ENCODE peak calls at places on chromosomes 16 and 17, in eight cellular contexts. One of them, this sample, is unnamed.

GRCh38 chr17:79986441-79987186 is 49.1 kb downstream of the TBC1D16 start:
- DNase-seq in Peyer's patch: no peak
- DNase-seq in endothelial cell of umbilical vein: no peak
- DNase-seq in A549: no peak
- DNase-seq in right lobe of liver: peak
- DNase-seq in lower leg skin: no peak
- DNase-seq in body of pancreas: no peak
- DNase-seq in stomach: no peak
- DNase-seq in this sample: no peak

GRCh38 chr17:21394265-21394664 is 18.1 kb downstream of the KCNJ12 start:
- DNase-seq in endothelial cell of umbilical vein: no peak
- DNase-seq in Peyer's patch: no peak
- DNase-seq in body of pancreas: no peak
- DNase-seq in stomach: no peak
- DNase-seq in right lobe of liver: no peak
- DNase-seq in A549: peak
- DNase-seq in lower leg skin: no peak
- DNase-seq in this sample: peak

GRCh38 chr16:14284930-14285541 is 213.9 kb downstream of the MRTFB start:
- DNase-seq in endothelial cell of umbilical vein: peak
- DNase-seq in right lobe of liver: peak
- DNase-seq in lower leg skin: no peak
- DNase-seq in body of pancreas: peak
- DNase-seq in Peyer's patch: no peak
- DNase-seq in stomach: peak
- DNase-seq in A549: peak
- DNase-seq in this sample: peak

GRCh38 chr16:85245307-85246172 is 133.3 kb upstream of the CIBAR2 start:
- DNase-seq in right lobe of liver: no peak
- DNase-seq in stomach: peak
- DNase-seq in endothelial cell of umbilical vein: peak
- DNase-seq in Peyer's patch: no peak
- DNase-seq in body of pancreas: peak
- DNase-seq in lower leg skin: no peak
- DNase-seq in A549: peak
- DNase-seq in this sample: peak

GRCh38 chr16:81673432-81673831 is 105.7 kb upstream of the PLCG2 start:
- DNase-seq in lower leg skin: no peak
- DNase-seq in stomach: no peak
- DNase-seq in Peyer's patch: no peak
- DNase-seq in body of pancreas: no peak
- DNase-seq in right lobe of liver: no peak
- DNase-seq in A549: no peak
- DNase-seq in endothelial cell of umbilical vein: no peak
- DNase-seq in this sample: no peak

GRCh38 chr16:78385406-78385805 is 286.0 kb downstream of the WWOX start:
- DNase-seq in right lobe of liver: no peak
- DNase-seq in body of pancreas: no peak
- DNase-seq in Peyer's patch: no peak
- DNase-seq in endothelial cell of umbilical vein: no peak
- DNase-seq in lower leg skin: no peak
- DNase-seq in A549: no peak
- DNase-seq in stomach: no peak
- DNase-seq in this sample: no peak

GRCh38 chr16:10579965-10580918 is at the start of gene EMP2:
- DNase-seq in body of pancreas: peak
- DNase-seq in lower leg skin: no peak
- DNase-seq in right lobe of liver: peak
- DNase-seq in stomach: peak
- DNase-seq in Peyer's patch: peak
- DNase-seq in A549: peak
- DNase-seq in endothelial cell of umbilical vein: peak
- DNase-seq in this sample: peak

GRCh38 chr16:930511-930910 is 40.3 kb downstream of the LMF1 start:
- DNase-seq in Peyer's patch: no peak
- DNase-seq in body of pancreas: no peak
- DNase-seq in right lobe of liver: no peak
- DNase-seq in A549: no peak
- DNase-seq in lower leg skin: no peak
- DNase-seq in stomach: no peak
- DNase-seq in endothelial cell of umbilical vein: no peak
- DNase-seq in this sample: no peak

GRCh38 chr16:56347670-56348069 is 77.7 kb downstream of the AMFR start:
- DNase-seq in right lobe of liver: no peak
- DNase-seq in body of pancreas: no peak
- DNase-seq in A549: no peak
- DNase-seq in lower leg skin: no peak
- DNase-seq in endothelial cell of umbilical vein: no peak
- DNase-seq in Peyer's patch: no peak
- DNase-seq in stomach: no peak
- DNase-seq in this sample: no peak

GRCh38 chr17:5817475-5818395 is 233.4 kb upstream of the NLRP1 start:
- DNase-seq in body of pancreas: no peak
- DNase-seq in endothelial cell of umbilical vein: no peak
- DNase-seq in right lobe of liver: no peak
- DNase-seq in stomach: no peak
- DNase-seq in A549: no peak
- DNase-seq in Peyer's patch: no peak
- DNase-seq in lower leg skin: no peak
- DNase-seq in this sample: no peak

GRCh38 chr16:629289-630023 is 1.3 kb upstream of the WFIKKN1 start:
- DNase-seq in endothelial cell of umbilical vein: no peak
- DNase-seq in stomach: no peak
- DNase-seq in body of pancreas: peak
- DNase-seq in A549: no peak
- DNase-seq in right lobe of liver: peak
- DNase-seq in Peyer's patch: no peak
- DNase-seq in lower leg skin: no peak
- DNase-seq in this sample: no peak

GRCh38 chr16:68388124-68388523 is 60.2 kb downstream of the SMPD3 start:
- DNase-seq in body of pancreas: no peak
- DNase-seq in right lobe of liver: peak
- DNase-seq in lower leg skin: no peak
- DNase-seq in A549: no peak
- DNase-seq in Peyer's patch: no peak
- DNase-seq in endothelial cell of umbilical vein: no peak
- DNase-seq in stomach: no peak
- DNase-seq in this sample: no peak

GRCh38 chr17:62755139-62755851 is 52.8 kb downstream of the MARCHF10 start:
- DNase-seq in A549: peak
- DNase-seq in body of pancreas: no peak
- DNase-seq in stomach: no peak
- DNase-seq in lower leg skin: no peak
- DNase-seq in endothelial cell of umbilical vein: no peak
- DNase-seq in right lobe of liver: no peak
- DNase-seq in Peyer's patch: no peak
- DNase-seq in this sample: no peak

GRCh38 chr16:14007460-14007859 is 63.7 kb upstream of the MRTFB start:
- DNase-seq in body of pancreas: no peak
- DNase-seq in lower leg skin: no peak
- DNase-seq in stomach: no peak
- DNase-seq in endothelial cell of umbilical vein: peak
- DNase-seq in Peyer's patch: no peak
- DNase-seq in right lobe of liver: no peak
- DNase-seq in A549: peak
- DNase-seq in this sample: no peak

GRCh38 chr17:14604920-14605599 is 304.2 kb downstream of the HS3ST3B1 start:
- DNase-seq in stomach: no peak
- DNase-seq in right lobe of liver: peak
- DNase-seq in lower leg skin: peak
- DNase-seq in A549: no peak
- DNase-seq in Peyer's patch: peak
- DNase-seq in endothelial cell of umbilical vein: no peak
- DNase-seq in body of pancreas: peak
- DNase-seq in this sample: no peak

GRCh38 chr17:72984145-72984924 is 108.2 kb downstream of the SLC39A11 start:
- DNase-seq in Peyer's patch: no peak
- DNase-seq in body of pancreas: no peak
- DNase-seq in endothelial cell of umbilical vein: peak
- DNase-seq in right lobe of liver: no peak
- DNase-seq in lower leg skin: no peak
- DNase-seq in A549: no peak
- DNase-seq in stomach: no peak
- DNase-seq in this sample: peak

DNA sequence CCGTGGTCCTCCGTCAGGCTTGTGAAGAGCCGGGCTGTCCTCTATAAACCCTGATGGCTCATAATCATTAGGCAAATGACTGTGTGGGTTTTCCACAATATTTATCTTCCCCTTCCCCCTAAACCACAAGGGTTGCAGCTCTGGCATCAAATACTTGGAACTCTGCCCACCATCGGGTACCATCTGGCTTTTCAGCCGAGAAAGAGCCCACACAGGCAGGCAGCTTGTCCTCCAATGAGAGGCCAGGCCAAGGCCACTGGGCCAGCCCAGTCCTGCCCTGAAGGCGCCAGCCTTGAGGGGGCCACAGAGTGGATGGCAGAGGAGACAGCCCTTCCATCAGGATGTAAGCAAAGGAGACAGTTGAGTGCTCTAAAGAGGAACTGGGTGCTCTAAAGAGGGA is 31.8 kb upstream of the NAT9 start:
- DNase-seq in right lobe of liver: no peak
- DNase-seq in Peyer's patch: no peak
- DNase-seq in A549: no peak
- DNase-seq in endothelial cell of umbilical vein: no peak
- DNase-seq in stomach: no peak
- DNase-seq in body of pancreas: no peak
- DNase-seq in lower leg skin: no peak
- DNase-seq in this sample: no peak
- TF ChIP-seq POLR2A in right lobe of liver: no peak
- TF ChIP-seq POLR2A in Peyer's patch: no peak
- TF ChIP-seq POLR2A in A549: no peak
- TF ChIP-seq POLR2A in endothelial cell of umbilical vein: no peak
- TF ChIP-seq POLR2A in stomach: no peak
- TF ChIP-seq POLR2A in body of pancreas: no peak
- TF ChIP-seq POLR2A in lower leg skin: no peak
- TF ChIP-seq POLR2A in this sample: no peak

GRCh38 chr17:81238815-81239713 is at the start of the genes NDUFAF8 and TEPSIN:
- DNase-seq in A549: peak
- DNase-seq in stomach: peak
- DNase-seq in right lobe of liver: peak
- DNase-seq in Peyer's patch: peak
- DNase-seq in body of pancreas: peak
- DNase-seq in endothelial cell of umbilical vein: peak
- DNase-seq in lower leg skin: peak
- DNase-seq in this sample: peak
- TF ChIP-seq POLR2A in A549: peak
- TF ChIP-seq POLR2A in stomach: no peak
- TF ChIP-seq POLR2A in right lobe of liver: peak
- TF ChIP-seq POLR2A in Peyer's patch: peak
- TF ChIP-seq POLR2A in body of pancreas: peak
- TF ChIP-seq POLR2A in endothelial cell of umbilical vein: peak
- TF ChIP-seq POLR2A in lower leg skin: no peak
- TF ChIP-seq POLR2A in this sample: peak

GRCh38 chr17:78892936-78893379 is 10.0 kb downstream of the CEP295NL start:
- DNase-seq in A549: no peak
- DNase-seq in endothelial cell of umbilical vein: no peak
- DNase-seq in lower leg skin: no peak
- DNase-seq in Peyer's patch: no peak
- DNase-seq in stomach: no peak
- DNase-seq in right lobe of liver: no peak
- DNase-seq in body of pancreas: no peak
- DNase-seq in this sample: no peak
- TF ChIP-seq POLR2A in A549: no peak
- TF ChIP-seq POLR2A in endothelial cell of umbilical vein: no peak
- TF ChIP-seq POLR2A in lower leg skin: no peak
- TF ChIP-seq POLR2A in Peyer's patch: no peak
- TF ChIP-seq POLR2A in stomach: no peak
- TF ChIP-seq POLR2A in right lobe of liver: no peak
- TF ChIP-seq POLR2A in body of pancreas: no peak
- TF ChIP-seq POLR2A in this sample: no peak

GRCh38 chr16:28878083-28878926 is at the start of gene ATP2A1:
- DNase-seq in A549: no peak
- DNase-seq in stomach: no peak
- DNase-seq in body of pancreas: no peak
- DNase-seq in right lobe of liver: no peak
- DNase-seq in lower leg skin: no peak
- DNase-seq in Peyer's patch: no peak
- DNase-seq in endothelial cell of umbilical vein: no peak
- DNase-seq in this sample: no peak

GRCh38 chr16:28880955-28881354 is 2.7 kb downstream of the ATP2A1 start:
- DNase-seq in A549: no peak
- DNase-seq in lower leg skin: no peak
- DNase-seq in body of pancreas: no peak
- DNase-seq in Peyer's patch: no peak
- DNase-seq in right lobe of liver: no peak
- DNase-seq in endothelial cell of umbilical vein: no peak
- DNase-seq in stomach: no peak
- DNase-seq in this sample: no peak

GRCh38 chr16:28879261-28879840 is 1.1 kb downstream of the ATP2A1 start:
- DNase-seq in stomach: no peak
- DNase-seq in endothelial cell of umbilical vein: no peak
- DNase-seq in right lobe of liver: no peak
- DNase-seq in A549: no peak
- DNase-seq in Peyer's patch: peak
- DNase-seq in body of pancreas: no peak
- DNase-seq in lower leg skin: no peak
- DNase-seq in this sample: no peak

GRCh38 chr16:28880589-28880915 is 2.3 kb downstream of the ATP2A1 start:
- DNase-seq in A549: no peak
- DNase-seq in endothelial cell of umbilical vein: no peak
- DNase-seq in lower leg skin: no peak
- DNase-seq in stomach: no peak
- DNase-seq in right lobe of liver: no peak
- DNase-seq in Peyer's patch: no peak
- DNase-seq in body of pancreas: no peak
- DNase-seq in this sample: no peak

GRCh38 chr16:28879841-28880588 is 1.7 kb downstream of the ATP2A1 start:
- DNase-seq in lower leg skin: peak
- DNase-seq in stomach: peak
- DNase-seq in body of pancreas: peak
- DNase-seq in A549: peak
- DNase-seq in Peyer's patch: peak
- DNase-seq in endothelial cell of umbilical vein: peak
- DNase-seq in right lobe of liver: peak
- DNase-seq in this sample: peak
- TF ChIP-seq POLR2A in lower leg skin: no peak
- TF ChIP-seq POLR2A in stomach: no peak
- TF ChIP-seq POLR2A in body of pancreas: no peak
- TF ChIP-seq POLR2A in A549: peak
- TF ChIP-seq POLR2A in Peyer's patch: no peak
- TF ChIP-seq POLR2A in endothelial cell of umbilical vein: peak
- TF ChIP-seq POLR2A in right lobe of liver: no peak
- TF ChIP-seq POLR2A in this sample: peak

DNA sequence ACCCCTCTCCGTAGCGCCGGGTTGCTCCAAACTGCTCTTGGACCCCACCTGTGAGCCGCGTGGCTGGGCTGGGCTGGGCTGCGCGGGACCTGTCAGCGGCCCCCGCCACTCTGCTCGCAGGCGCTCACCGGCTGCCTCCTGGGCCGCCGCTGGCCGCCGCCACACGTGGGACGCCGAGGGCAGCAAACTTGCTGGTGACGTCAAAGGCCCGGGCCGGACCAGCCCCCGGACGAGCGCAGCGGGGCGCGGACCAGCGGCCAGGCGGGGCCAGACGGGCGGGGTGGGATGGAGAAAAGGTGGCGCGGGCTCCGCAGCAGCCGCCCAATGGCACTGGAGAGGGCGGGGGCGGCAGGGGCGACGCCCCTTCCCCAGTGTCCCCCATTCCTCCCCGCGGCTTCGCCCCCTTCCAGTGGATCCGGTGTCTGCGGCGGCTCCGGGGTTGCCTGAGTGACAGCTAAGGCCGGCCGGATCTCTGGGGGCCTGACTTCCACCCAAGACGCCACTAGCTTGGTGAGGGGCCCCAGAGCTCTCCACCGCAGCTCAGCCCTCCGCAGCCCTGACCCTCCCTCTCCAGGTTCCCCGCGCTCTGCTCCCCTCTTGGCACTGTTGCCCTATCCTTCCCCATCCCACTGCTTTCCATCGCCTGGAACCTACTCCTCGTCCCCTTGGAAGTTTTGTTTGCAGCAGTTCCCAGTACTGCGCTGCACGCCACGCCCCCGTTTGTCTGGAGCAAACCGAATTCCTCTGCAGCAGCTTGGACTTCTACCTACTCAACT is at the start of gene HS3ST3A1:
- DNase-seq in body of pancreas: no peak
- DNase-seq in Peyer's patch: no peak
- DNase-seq in right lobe of liver: peak
- DNase-seq in stomach: no peak
- DNase-seq in A549: no peak
- DNase-seq in endothelial cell of umbilical vein: no peak
- DNase-seq in lower leg skin: no peak
- DNase-seq in this sample: peak
- TF ChIP-seq POLR2A in body of pancreas: no peak
- TF ChIP-seq POLR2A in Peyer's patch: no peak
- TF ChIP-seq POLR2A in right lobe of liver: peak
- TF ChIP-seq POLR2A in stomach: no peak
- TF ChIP-seq POLR2A in A549: no peak
- TF ChIP-seq POLR2A in endothelial cell of umbilical vein: no peak
- TF ChIP-seq POLR2A in lower leg skin: no peak
- TF ChIP-seq POLR2A in this sample: peak

This sample was measured in H54.